ENCODE peak calls at places on chromosomes 5 and 9, in nine cellular contexts. O is CD8-positive, alpha-beta T cell; Y is astrocyte of the spinal cord; E is mammary epithelial cell; I is upper lobe of left lung; N is CD4-positive, alpha-beta T cell; C is IMR-90; R is MCF 10A; Z is neural crest cell. Q is an unnamed sample.

GRCh38 chr5:74992791-74993190 is 59.6 kb downstream of the GCNT4 start:
- DNase-seq in O (no peak), R (peak), N (no peak), Y (no peak), E (peak), C (no peak), I (no peak), Z (no peak), Q (no peak)

GRCh38 chr5:12616093-12616492 is 711.8 kb upstream of the CTNND2 start:
- DNase-seq in R (no peak), O (no peak), E (no peak), N (no peak), C (no peak), Z (no peak), I (no peak), Y (no peak), Q (no peak)

GRCh38 chr9:133114451-133114885 is 6.6 kb downstream of the RALGDS start:
- DNase-seq in C (peak), Y (no peak), R (no peak), E (no peak), O (no peak), N (no peak), Z (no peak), I (peak), Q (peak)

GRCh38 chr5:38709678-38710306 is 136.0 kb upstream of the OSMR start:
- DNase-seq in Z (no peak), E (no peak), Y (no peak), I (no peak), O (no peak), N (no peak), C (no peak), R (no peak), Q (no peak)

GRCh38 chr5:144812770-144813169 is 642.1 kb downstream of the KCTD16 start:
- DNase-seq in C (peak), E (peak), N (no peak), R (peak), Z (no peak), O (no peak), I (no peak), Y (peak), Q (no peak)

GRCh38 chr5:63262191-63262981 is 683.8 kb downstream of the LRRC70 start:
- DNase-seq in N (no peak), I (no peak), O (no peak), Z (no peak), Y (peak), C (peak), E (peak), R (peak), Q (no peak)

GRCh38 chr9:129230302-129230701 is 52.2 kb upstream of the IER5L start:
- DNase-seq in Z (no peak), O (no peak), R (no peak), C (no peak), E (no peak), N (no peak), Y (no peak), I (no peak), Q (no peak)

GRCh38 chr5:89534331-89534730 is 651.3 kb upstream of the MEF2C start:
- DNase-seq in N (no peak), Z (no peak), R (no peak), E (no peak), C (peak), I (no peak), Y (no peak), O (no peak), Q (no peak)

GRCh38 chr9:130172161-130172857 is at the start of gene NCS1:
- DNase-seq in Z (peak), R (peak), E (peak), Y (peak), I (peak), C (peak), O (no peak), N (peak), Q (peak)

GRCh38 chr5:55176176-55176818 is 3.3 kb upstream of the CDC20B start:
- DNase-seq in R (peak), Z (peak), E (peak), C (no peak), N (no peak), Y (no peak), I (no peak), O (no peak), Q (no peak)

DNA sequence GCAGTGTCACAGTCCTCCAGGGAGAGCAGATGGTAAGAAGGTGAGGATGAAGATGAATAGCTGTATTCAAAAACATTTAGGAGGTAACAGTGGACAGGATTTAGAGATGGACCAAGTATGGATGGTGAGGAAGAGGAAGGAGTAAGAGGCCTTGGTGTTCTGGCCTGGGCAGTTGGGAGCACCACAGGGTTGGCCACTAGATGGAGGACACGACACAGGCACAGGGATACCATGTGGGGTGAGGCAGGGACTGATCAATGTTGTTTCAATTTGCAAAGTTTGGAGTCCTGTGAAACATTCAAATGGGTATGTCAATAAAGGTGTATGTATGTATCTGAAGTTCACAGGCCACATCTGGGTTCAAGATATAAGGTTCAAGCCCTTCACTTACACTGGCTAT is 141.1 kb upstream of the RASEF start:
- DNase-seq in R (no peak), Z (no peak), N (no peak), C (no peak), I (no peak), E (no peak), Y (no peak), O (no peak), Q (no peak)
- TF ChIP-seq CTCF in R (no peak), Z (no peak), N (no peak), C (no peak), I (no peak), E (peak), Y (peak), O (no peak), Q (no peak)

GRCh38 chr5:139283252-139284166 is 10.0 kb upstream of the MATR3 start:
- DNase-seq in O (no peak), E (no peak), R (no peak), N (no peak), Z (no peak), C (no peak), Y (no peak), I (no peak), Q (no peak)

GRCh38 chr5:139285651-139286392 is 7.7 kb upstream of the MATR3 start:
- DNase-seq in E (no peak), I (no peak), C (no peak), R (no peak), N (no peak), O (no peak), Z (no peak), Y (no peak), Q (no peak)

GRCh38 chr5:139291051-139291450 is 2.5 kb upstream of the MATR3 start:
- DNase-seq in I (no peak), N (no peak), O (no peak), R (no peak), Y (no peak), E (no peak), C (no peak), Z (no peak), Q (no peak)

GRCh38 chr5:139284295-139284694 is 9.2 kb upstream of the MATR3 start:
- DNase-seq in O (no peak), E (no peak), I (no peak), C (no peak), R (no peak), Z (no peak), N (no peak), Y (no peak), Q (no peak)

GRCh38 chr5:139287890-139288635 is 5.5 kb upstream of the MATR3 start:
- DNase-seq in N (no peak), E (no peak), Y (no peak), R (peak), C (no peak), Z (no peak), I (no peak), O (no peak), Q (no peak)
- TF ChIP-seq CTCF in N (peak), E (peak), Y (no peak), R (peak), C (no peak), Z (no peak), I (no peak), O (no peak), Q (no peak)

DNA sequence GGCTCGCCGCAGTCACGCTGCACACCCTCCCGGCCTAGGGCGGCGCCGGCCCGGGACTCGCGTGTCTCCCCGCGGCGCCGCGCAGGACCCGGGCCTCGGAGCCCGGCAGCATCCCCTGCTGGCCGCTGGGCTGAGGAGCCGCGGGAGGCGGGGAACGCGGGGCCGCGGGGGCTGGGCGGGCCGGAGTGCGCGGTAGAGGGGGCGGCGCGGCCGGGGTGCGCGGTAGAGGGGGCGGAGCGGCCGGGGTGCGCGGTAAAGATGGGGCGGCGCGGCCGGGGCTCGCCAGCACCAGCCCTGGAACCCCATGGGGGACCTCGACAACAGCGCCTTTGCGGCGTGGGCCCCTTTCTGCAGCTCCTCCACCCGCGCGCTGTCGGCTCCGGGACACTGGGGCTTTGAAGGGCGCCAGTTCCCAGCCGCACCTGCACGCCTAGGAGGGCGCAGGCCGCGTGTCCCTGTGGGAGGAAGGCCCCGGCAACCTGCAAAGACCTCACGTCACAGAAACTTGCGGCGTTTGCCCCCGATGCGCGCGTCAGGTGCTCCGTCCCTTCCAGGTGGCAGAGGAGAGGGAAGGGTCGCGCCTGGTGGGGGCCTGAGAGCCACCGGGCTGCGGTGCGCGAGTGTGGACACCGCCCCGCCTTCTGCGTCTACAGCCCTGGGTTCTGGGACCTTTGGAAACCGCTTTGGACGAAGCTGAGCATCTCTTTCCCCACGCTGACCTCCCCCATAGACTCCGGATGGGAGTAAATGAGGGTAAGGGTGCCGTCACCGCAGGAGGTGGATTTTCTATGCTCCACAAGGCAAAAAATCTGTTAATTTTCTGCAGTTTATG is 49.6 kb downstream of the NSUN2 start:
- DNase-seq in Z (peak), R (no peak), O (no peak), N (no peak), I (no peak), C (no peak), E (no peak), Y (no peak), Q (no peak)
- TF ChIP-seq CTCF in Z (peak), R (no peak), O (no peak), N (no peak), I (no peak), C (peak), E (no peak), Y (peak), Q (no peak)

GRCh38 chr9:20271723-20272122 is 350.6 kb downstream of the MLLT3 start:
- DNase-seq in N (no peak), I (no peak), R (no peak), O (no peak), C (no peak), Y (no peak), E (no peak), Z (no peak), Q (no peak)
- TF ChIP-seq CTCF in N (no peak), I (no peak), R (peak), O (no peak), C (no peak), Y (no peak), E (peak), Z (no peak), Q (no peak)

GRCh38 chr9:36855443-36856315 is 178.4 kb downstream of the PAX5 start:
- DNase-seq in E (no peak), I (no peak), R (peak), O (no peak), Z (no peak), Y (no peak), C (no peak), N (no peak), Q (no peak)
- TF ChIP-seq CTCF in E (no peak), I (no peak), R (no peak), O (no peak), Z (peak), Y (peak), C (peak), N (no peak), Q (no peak)

Q was measured in breast epithelium.